ENCODE peak calls at places on chromosomes 7 and 10, in six cellular contexts. One of them, this sample, is unnamed.

GRCh38 chr7:43590862-43591550 is 8.1 kb downstream of the STK17A start:
- DNase-seq in fibroblast of the aortic adventitia: no peak
- DNase-seq in activated CD8-positive, alpha-beta T cell treated with anti-CD3 and anti-CD28 coated beads for 36 hours: peak
- DNase-seq in heart right ventricle: no peak
- DNase-seq in MCF 10A: no peak
- DNase-seq in RWPE1: no peak
- DNase-seq in this sample: peak

GRCh38 chr7:74246497-74246896 is 7.7 kb downstream of the RFC2 start:
- DNase-seq in activated CD8-positive, alpha-beta T cell treated with anti-CD3 and anti-CD28 coated beads for 36 hours: no peak
- DNase-seq in MCF 10A: no peak
- DNase-seq in fibroblast of the aortic adventitia: no peak
- DNase-seq in heart right ventricle: no peak
- DNase-seq in RWPE1: no peak
- DNase-seq in this sample: no peak

GRCh38 chr10:78757542-78757941 is 311.2 kb upstream of the ZMIZ1 start:
- DNase-seq in MCF 10A: peak
- DNase-seq in heart right ventricle: no peak
- DNase-seq in fibroblast of the aortic adventitia: peak
- DNase-seq in RWPE1: peak
- DNase-seq in activated CD8-positive, alpha-beta T cell treated with anti-CD3 and anti-CD28 coated beads for 36 hours: no peak
- DNase-seq in this sample: no peak

GRCh38 chr7:129144834-129145668 is 544 bp downstream of the TSPAN33 start:
- DNase-seq in fibroblast of the aortic adventitia: no peak
- DNase-seq in activated CD8-positive, alpha-beta T cell treated with anti-CD3 and anti-CD28 coated beads for 36 hours: peak
- DNase-seq in MCF 10A: no peak
- DNase-seq in heart right ventricle: no peak
- DNase-seq in RWPE1: no peak
- DNase-seq in this sample: peak

GRCh38 chr10:76727009-76727408 is 910.6 kb downstream of the KCNMA1 start:
- DNase-seq in fibroblast of the aortic adventitia: no peak
- DNase-seq in MCF 10A: no peak
- DNase-seq in activated CD8-positive, alpha-beta T cell treated with anti-CD3 and anti-CD28 coated beads for 36 hours: no peak
- DNase-seq in RWPE1: no peak
- DNase-seq in heart right ventricle: no peak
- DNase-seq in this sample: no peak

GRCh38 chr7:40220421-40220911 is 85.7 kb downstream of the SUGCT start:
- DNase-seq in RWPE1: no peak
- DNase-seq in MCF 10A: peak
- DNase-seq in activated CD8-positive, alpha-beta T cell treated with anti-CD3 and anti-CD28 coated beads for 36 hours: no peak
- DNase-seq in heart right ventricle: no peak
- DNase-seq in fibroblast of the aortic adventitia: peak
- DNase-seq in this sample: no peak

GRCh38 chr10:122288917-122289316 is 17.8 kb downstream of the BTBD16 start:
- DNase-seq in MCF 10A: no peak
- DNase-seq in RWPE1: no peak
- DNase-seq in activated CD8-positive, alpha-beta T cell treated with anti-CD3 and anti-CD28 coated beads for 36 hours: no peak
- DNase-seq in heart right ventricle: no peak
- DNase-seq in fibroblast of the aortic adventitia: no peak
- DNase-seq in this sample: no peak

GRCh38 chr10:120005408-120006280 is 113.1 kb downstream of the SEC23IP start:
- DNase-seq in fibroblast of the aortic adventitia: peak
- DNase-seq in heart right ventricle: no peak
- DNase-seq in activated CD8-positive, alpha-beta T cell treated with anti-CD3 and anti-CD28 coated beads for 36 hours: no peak
- DNase-seq in MCF 10A: no peak
- DNase-seq in RWPE1: no peak
- DNase-seq in this sample: no peak

GRCh38 chr10:67883710-67884312 is 645 bp upstream of the SIRT1 start:
- DNase-seq in MCF 10A: no peak
- DNase-seq in activated CD8-positive, alpha-beta T cell treated with anti-CD3 and anti-CD28 coated beads for 36 hours: no peak
- DNase-seq in fibroblast of the aortic adventitia: peak
- DNase-seq in heart right ventricle: no peak
- DNase-seq in RWPE1: no peak
- DNase-seq in this sample: peak

GRCh38 chr10:119541046-119541445 is 1.5 kb downstream of the RGS10 start:
- DNase-seq in heart right ventricle: no peak
- DNase-seq in RWPE1: no peak
- DNase-seq in MCF 10A: no peak
- DNase-seq in fibroblast of the aortic adventitia: peak
- DNase-seq in activated CD8-positive, alpha-beta T cell treated with anti-CD3 and anti-CD28 coated beads for 36 hours: peak
- DNase-seq in this sample: no peak

GRCh38 chr10:47290338-47290737 is 9.7 kb upstream of the GDF10 start:
- DNase-seq in RWPE1: no peak
- DNase-seq in fibroblast of the aortic adventitia: no peak
- DNase-seq in activated CD8-positive, alpha-beta T cell treated with anti-CD3 and anti-CD28 coated beads for 36 hours: no peak
- DNase-seq in MCF 10A: no peak
- DNase-seq in heart right ventricle: no peak
- DNase-seq in this sample: no peak

GRCh38 chr7:32481921-32482320 is 8.3 kb downstream of the LSM5 start:
- DNase-seq in MCF 10A: no peak
- DNase-seq in RWPE1: no peak
- DNase-seq in heart right ventricle: no peak
- DNase-seq in activated CD8-positive, alpha-beta T cell treated with anti-CD3 and anti-CD28 coated beads for 36 hours: no peak
- DNase-seq in fibroblast of the aortic adventitia: peak
- DNase-seq in this sample: no peak

GRCh38 chr10:61662794-61663259 is at the start of gene CABCOCO1:
- DNase-seq in MCF 10A: peak
- DNase-seq in heart right ventricle: peak
- DNase-seq in activated CD8-positive, alpha-beta T cell treated with anti-CD3 and anti-CD28 coated beads for 36 hours: no peak
- DNase-seq in fibroblast of the aortic adventitia: peak
- DNase-seq in RWPE1: peak
- DNase-seq in this sample: no peak

GRCh38 chr7:109351493-109351892 is 781.8 kb downstream of the DNAJB9 start:
- DNase-seq in MCF 10A: no peak
- DNase-seq in fibroblast of the aortic adventitia: no peak
- DNase-seq in activated CD8-positive, alpha-beta T cell treated with anti-CD3 and anti-CD28 coated beads for 36 hours: no peak
- DNase-seq in RWPE1: no peak
- DNase-seq in heart right ventricle: no peak
- DNase-seq in this sample: no peak

GRCh38 chr10:30759423-30759822 is 129.9 kb upstream of the LYZL2 start:
- DNase-seq in heart right ventricle: no peak
- DNase-seq in activated CD8-positive, alpha-beta T cell treated with anti-CD3 and anti-CD28 coated beads for 36 hours: no peak
- DNase-seq in RWPE1: no peak
- DNase-seq in MCF 10A: no peak
- DNase-seq in fibroblast of the aortic adventitia: peak
- DNase-seq in this sample: no peak

GRCh38 chr10:112838784-112839481 is 111.1 kb upstream of the TCF7L2 start:
- DNase-seq in fibroblast of the aortic adventitia: no peak
- DNase-seq in RWPE1: no peak
- DNase-seq in MCF 10A: no peak
- DNase-seq in activated CD8-positive, alpha-beta T cell treated with anti-CD3 and anti-CD28 coated beads for 36 hours: no peak
- DNase-seq in heart right ventricle: no peak
- DNase-seq in this sample: no peak

GRCh38 chr10:61397175-61397986 is 55.8 kb downstream of the TMEM26 start:
- DNase-seq in heart right ventricle: no peak
- DNase-seq in MCF 10A: peak
- DNase-seq in activated CD8-positive, alpha-beta T cell treated with anti-CD3 and anti-CD28 coated beads for 36 hours: no peak
- DNase-seq in RWPE1: no peak
- DNase-seq in fibroblast of the aortic adventitia: peak
- DNase-seq in this sample: no peak

GRCh38 chr7:89770156-89770555 is 384.1 kb upstream of the STEAP1 start:
- DNase-seq in fibroblast of the aortic adventitia: no peak
- DNase-seq in RWPE1: no peak
- DNase-seq in heart right ventricle: no peak
- DNase-seq in activated CD8-positive, alpha-beta T cell treated with anti-CD3 and anti-CD28 coated beads for 36 hours: no peak
- DNase-seq in MCF 10A: no peak
- DNase-seq in this sample: no peak

GRCh38 chr7:69402696-69403095 is 195.6 kb upstream of the AUTS2 start:
- DNase-seq in heart right ventricle: no peak
- DNase-seq in RWPE1: no peak
- DNase-seq in MCF 10A: no peak
- DNase-seq in activated CD8-positive, alpha-beta T cell treated with anti-CD3 and anti-CD28 coated beads for 36 hours: no peak
- DNase-seq in fibroblast of the aortic adventitia: no peak
- DNase-seq in this sample: no peak

GRCh38 chr10:112330154-112330553 is 43.8 kb upstream of the ACSL5 start:
- DNase-seq in fibroblast of the aortic adventitia: no peak
- DNase-seq in activated CD8-positive, alpha-beta T cell treated with anti-CD3 and anti-CD28 coated beads for 36 hours: peak
- DNase-seq in heart right ventricle: no peak
- DNase-seq in MCF 10A: no peak
- DNase-seq in RWPE1: no peak
- DNase-seq in this sample: no peak

GRCh38 chr7:108211382-108212201 is 81.4 kb upstream of the LAMB4 start:
- DNase-seq in RWPE1: peak
- DNase-seq in MCF 10A: peak
- DNase-seq in heart right ventricle: no peak
- DNase-seq in fibroblast of the aortic adventitia: peak
- DNase-seq in activated CD8-positive, alpha-beta T cell treated with anti-CD3 and anti-CD28 coated beads for 36 hours: peak
- DNase-seq in this sample: peak

GRCh38 chr10:103837370-103838094 is 17.8 kb downstream of the SH3PXD2A start:
- DNase-seq in RWPE1: no peak
- DNase-seq in heart right ventricle: no peak
- DNase-seq in fibroblast of the aortic adventitia: no peak
- DNase-seq in activated CD8-positive, alpha-beta T cell treated with anti-CD3 and anti-CD28 coated beads for 36 hours: no peak
- DNase-seq in MCF 10A: no peak
- DNase-seq in this sample: peak

GRCh38 chr10:97939446-97939990 is 89.9 kb downstream of the GOLGA7B start:
- DNase-seq in fibroblast of the aortic adventitia: no peak
- DNase-seq in activated CD8-positive, alpha-beta T cell treated with anti-CD3 and anti-CD28 coated beads for 36 hours: no peak
- DNase-seq in RWPE1: peak
- DNase-seq in MCF 10A: no peak
- DNase-seq in heart right ventricle: no peak
- DNase-seq in this sample: no peak

GRCh38 chr10:58642283-58642682 is 129.6 kb downstream of the BICC1 start:
- DNase-seq in fibroblast of the aortic adventitia: peak
- DNase-seq in RWPE1: no peak
- DNase-seq in MCF 10A: peak
- DNase-seq in heart right ventricle: no peak
- DNase-seq in activated CD8-positive, alpha-beta T cell treated with anti-CD3 and anti-CD28 coated beads for 36 hours: no peak
- DNase-seq in this sample: no peak

DNA sequence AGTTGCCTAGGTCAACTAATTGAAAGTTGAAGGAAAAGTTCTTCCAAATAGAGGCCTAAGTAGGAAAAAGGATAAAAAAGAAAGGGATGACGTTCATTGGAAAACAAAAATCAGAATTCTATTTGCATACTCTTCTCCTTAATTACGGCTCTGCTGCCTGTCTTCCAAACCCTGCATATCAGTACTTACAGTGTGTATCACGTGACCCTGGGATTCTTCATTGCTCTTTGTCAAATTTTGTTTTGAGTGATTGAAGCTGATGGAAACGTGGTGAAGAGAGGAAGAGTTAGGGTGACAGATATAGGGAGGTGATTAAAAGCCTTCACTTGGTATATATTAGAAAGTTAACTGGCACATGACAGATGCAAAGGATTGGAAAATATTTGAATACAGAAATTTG is 97.9 kb downstream of the ZNF92 start:
- DNase-seq in RWPE1: no peak
- DNase-seq in MCF 10A: no peak
- DNase-seq in heart right ventricle: no peak
- DNase-seq in fibroblast of the aortic adventitia: no peak
- DNase-seq in activated CD8-positive, alpha-beta T cell treated with anti-CD3 and anti-CD28 coated beads for 36 hours: no peak
- DNase-seq in this sample: no peak
- TF ChIP-seq CTCF in RWPE1: no peak
- TF ChIP-seq CTCF in MCF 10A: no peak
- TF ChIP-seq CTCF in heart right ventricle: no peak
- TF ChIP-seq CTCF in fibroblast of the aortic adventitia: no peak
- TF ChIP-seq CTCF in activated CD8-positive, alpha-beta T cell treated with anti-CD3 and anti-CD28 coated beads for 36 hours: no peak
- TF ChIP-seq CTCF in this sample: no peak

GRCh38 chr10:101453791-101454718 is 100.1 kb downstream of the BTRC start:
- DNase-seq in heart right ventricle: no peak
- DNase-seq in RWPE1: no peak
- DNase-seq in activated CD8-positive, alpha-beta T cell treated with anti-CD3 and anti-CD28 coated beads for 36 hours: peak
- DNase-seq in fibroblast of the aortic adventitia: peak
- DNase-seq in MCF 10A: no peak
- DNase-seq in this sample: no peak
- TF ChIP-seq CTCF in heart right ventricle: no peak
- TF ChIP-seq CTCF in RWPE1: no peak
- TF ChIP-seq CTCF in activated CD8-positive, alpha-beta T cell treated with anti-CD3 and anti-CD28 coated beads for 36 hours: no peak
- TF ChIP-seq CTCF in fibroblast of the aortic adventitia: no peak
- TF ChIP-seq CTCF in MCF 10A: no peak
- TF ChIP-seq CTCF in this sample: no peak

GRCh38 chr10:11451640-11452260 is 159.7 kb downstream of the USP6NL start:
- DNase-seq in fibroblast of the aortic adventitia: no peak
- DNase-seq in MCF 10A: no peak
- DNase-seq in heart right ventricle: no peak
- DNase-seq in activated CD8-positive, alpha-beta T cell treated with anti-CD3 and anti-CD28 coated beads for 36 hours: no peak
- DNase-seq in RWPE1: no peak
- DNase-seq in this sample: no peak

GRCh38 chr10:11457336-11457735 is 154.1 kb downstream of the USP6NL start:
- DNase-seq in activated CD8-positive, alpha-beta T cell treated with anti-CD3 and anti-CD28 coated beads for 36 hours: no peak
- DNase-seq in heart right ventricle: no peak
- DNase-seq in MCF 10A: no peak
- DNase-seq in RWPE1: no peak
- DNase-seq in fibroblast of the aortic adventitia: no peak
- DNase-seq in this sample: no peak

GRCh38 chr10:11454160-11454559 is 157.3 kb downstream of the USP6NL start:
- DNase-seq in activated CD8-positive, alpha-beta T cell treated with anti-CD3 and anti-CD28 coated beads for 36 hours: no peak
- DNase-seq in heart right ventricle: no peak
- DNase-seq in MCF 10A: no peak
- DNase-seq in RWPE1: no peak
- DNase-seq in fibroblast of the aortic adventitia: no peak
- DNase-seq in this sample: no peak

GRCh38 chr10:11450427-11450826 is 161.0 kb downstream of the USP6NL start:
- DNase-seq in activated CD8-positive, alpha-beta T cell treated with anti-CD3 and anti-CD28 coated beads for 36 hours: no peak
- DNase-seq in heart right ventricle: no peak
- DNase-seq in RWPE1: no peak
- DNase-seq in fibroblast of the aortic adventitia: no peak
- DNase-seq in MCF 10A: no peak
- DNase-seq in this sample: peak

GRCh38 chr10:11454958-11455566 is 156.4 kb downstream of the USP6NL start:
- DNase-seq in MCF 10A: no peak
- DNase-seq in activated CD8-positive, alpha-beta T cell treated with anti-CD3 and anti-CD28 coated beads for 36 hours: peak
- DNase-seq in heart right ventricle: no peak
- DNase-seq in RWPE1: no peak
- DNase-seq in fibroblast of the aortic adventitia: no peak
- DNase-seq in this sample: no peak
- TF ChIP-seq CTCF in MCF 10A: no peak
- TF ChIP-seq CTCF in activated CD8-positive, alpha-beta T cell treated with anti-CD3 and anti-CD28 coated beads for 36 hours: peak
- TF ChIP-seq CTCF in heart right ventricle: peak
- TF ChIP-seq CTCF in RWPE1: no peak
- TF ChIP-seq CTCF in fibroblast of the aortic adventitia: peak
- TF ChIP-seq CTCF in this sample: peak

DNA sequence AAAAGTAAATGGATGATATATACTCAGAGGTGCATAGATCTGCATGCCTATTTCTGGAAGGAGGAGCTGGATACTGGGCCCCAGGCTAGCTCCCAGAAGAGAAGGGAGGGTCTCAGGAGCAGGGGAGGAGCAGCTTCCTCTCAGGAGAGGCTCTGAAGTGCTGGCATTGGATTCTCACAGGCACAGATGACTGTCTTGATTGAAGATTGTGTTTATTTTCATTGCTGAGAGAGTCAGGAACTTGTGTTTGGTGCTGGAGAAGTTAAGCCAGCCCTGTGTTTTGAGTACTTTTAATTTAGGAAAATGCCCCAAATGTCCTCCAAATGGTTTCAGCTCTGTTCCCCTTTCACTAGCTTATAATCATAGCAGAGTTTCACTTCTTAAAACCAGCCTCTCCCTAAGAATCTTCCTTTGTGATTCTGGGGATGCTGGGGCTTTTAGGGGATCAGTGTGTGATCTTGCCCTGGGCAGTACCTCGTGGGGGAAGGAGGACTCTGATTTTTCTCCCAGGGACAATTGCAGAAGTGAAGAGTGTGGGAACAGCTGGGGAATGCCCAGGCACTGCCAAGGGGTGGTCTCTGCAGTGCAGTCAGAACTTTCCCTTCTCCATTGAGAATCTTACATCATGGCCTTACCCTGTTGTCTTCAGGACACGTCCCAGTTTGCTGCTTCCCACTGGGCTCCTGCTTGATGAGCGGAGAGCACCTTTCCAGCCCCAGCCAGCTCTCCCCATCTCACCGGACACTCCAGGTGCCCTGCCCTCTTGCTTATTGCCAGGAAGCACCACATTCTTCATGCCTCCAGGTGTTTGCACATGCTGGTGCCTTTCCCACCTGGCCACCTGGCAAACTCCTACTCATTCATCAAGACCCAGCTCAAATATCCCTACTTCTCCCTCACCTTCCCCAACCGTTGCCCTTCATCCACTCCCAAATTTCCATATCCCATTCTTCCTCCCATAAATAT is 102.8 kb downstream of the ARHGAP22 start:
- DNase-seq in RWPE1: no peak
- DNase-seq in activated CD8-positive, alpha-beta T cell treated with anti-CD3 and anti-CD28 coated beads for 36 hours: no peak
- DNase-seq in fibroblast of the aortic adventitia: peak
- DNase-seq in heart right ventricle: no peak
- DNase-seq in MCF 10A: no peak
- DNase-seq in this sample: peak
- TF ChIP-seq CTCF in RWPE1: no peak
- TF ChIP-seq CTCF in activated CD8-positive, alpha-beta T cell treated with anti-CD3 and anti-CD28 coated beads for 36 hours: no peak
- TF ChIP-seq CTCF in fibroblast of the aortic adventitia: no peak
- TF ChIP-seq CTCF in heart right ventricle: no peak
- TF ChIP-seq CTCF in MCF 10A: no peak
- TF ChIP-seq CTCF in this sample: no peak